ENCODE peak calls at places on chromosomes 4 and X, in seven cellular contexts. G is AG04449; J is activated CD8-positive, alpha-beta T cell treated with anti-CD3 and anti-CD28 coated beads for 36 hours; V is AG10803; S is uterus; N is choroid plexus epithelial cell; L is endothelial cell. C is an unnamed sample.

GRCh38 chrX:79117078-79117477 is 27.4 kb upstream of the GPR174 start:
- DNase-seq in G (no peak), J (no peak), V (no peak), S (no peak), N (no peak), L (no peak), C (no peak)

GRCh38 chr4:20395160-20395773 is 143.6 kb downstream of the SLIT2 start:
- DNase-seq in G (no peak), J (peak), V (peak), S (no peak), N (peak), L (peak), C (no peak)

GRCh38 chrX:150355898-150356297 is 7.2 kb upstream of the MAMLD1 start:
- DNase-seq in G (no peak), J (no peak), V (no peak), S (no peak), N (no peak), L (no peak), C (no peak)

GRCh38 chr4:106208481-106209460 is 107.2 kb downstream of the TBCK start:
- DNase-seq in G (no peak), J (no peak), V (no peak), S (no peak), N (no peak), L (no peak), C (no peak)

GRCh38 chr4:173531085-173531965 is 1.3 kb upstream of the HAND2 start:
- DNase-seq in G (no peak), J (no peak), V (no peak), S (peak), N (no peak), L (no peak), C (peak)

GRCh38 chr4:148443550-148444295 is 1.5 kb upstream of the NR3C2 start:
- DNase-seq in G (no peak), J (peak), V (no peak), S (peak), N (no peak), L (peak), C (peak)

GRCh38 chr4:1205641-1206298 is 33.4 kb upstream of the SPON2 start:
- DNase-seq in G (no peak), J (peak), V (no peak), S (peak), N (no peak), L (peak), C (no peak)

GRCh38 chr4:140112576-140112975 is 41.4 kb downstream of the MAML3 start:
- DNase-seq in G (peak), J (no peak), V (peak), S (no peak), N (no peak), L (no peak), C (no peak)

GRCh38 chr4:120723986-120724385 is 198.5 kb downstream of the PRDM5 start:
- DNase-seq in G (no peak), J (no peak), V (no peak), S (no peak), N (no peak), L (no peak), C (no peak)

GRCh38 chr4:185638548-185639301 is 103.4 kb upstream of the PDLIM3 start:
- DNase-seq in G (no peak), J (no peak), V (peak), S (no peak), N (no peak), L (no peak), C (no peak)

GRCh38 chr4:8294775-8295174 is 25.2 kb downstream of the HTRA3 start:
- DNase-seq in G (no peak), J (no peak), V (no peak), S (no peak), N (no peak), L (no peak), C (no peak)

GRCh38 chrX:78886550-78886949 is 58.6 kb upstream of the P2RY10 start:
- DNase-seq in G (no peak), J (no peak), V (peak), S (no peak), N (peak), L (no peak), C (peak)

GRCh38 chrX:46574337-46574940 is 874 bp downstream of the CHST7 start:
- DNase-seq in G (no peak), J (peak), V (no peak), S (no peak), N (peak), L (peak), C (peak)

GRCh38 chr4:108991929-108992328 is 229.1 kb upstream of the ETNPPL start:
- DNase-seq in G (peak), J (no peak), V (peak), S (no peak), N (peak), L (no peak), C (no peak)

GRCh38 chr4:141609243-141609642 is 27.1 kb upstream of the IL15 start:
- DNase-seq in G (no peak), J (no peak), V (peak), S (no peak), N (no peak), L (no peak), C (no peak)

GRCh38 chrX:69014200-69014599 is 151.1 kb downstream of the PJA1 start:
- DNase-seq in G (no peak), J (no peak), V (peak), S (no peak), N (peak), L (no peak), C (no peak)

GRCh38 chr4:158295053-158295452 is 84.8 kb downstream of the TMEM144 start:
- DNase-seq in G (no peak), J (no peak), V (no peak), S (no peak), N (no peak), L (no peak), C (no peak)

GRCh38 chr4:29853843-29854242 is 866.3 kb upstream of the PCDH7 start:
- DNase-seq in G (no peak), J (no peak), V (no peak), S (no peak), N (no peak), L (no peak), C (no peak)

GRCh38 chr4:104015680-104016079 is 295.9 kb upstream of the TACR3 start:
- DNase-seq in G (no peak), J (no peak), V (no peak), S (no peak), N (peak), L (no peak), C (peak)

GRCh38 chr4:71833175-71833900 is 49.5 kb upstream of the GC start:
- DNase-seq in G (no peak), J (no peak), V (no peak), S (no peak), N (no peak), L (no peak), C (no peak)

GRCh38 chr4:75099321-75099720 is 166.4 kb downstream of the PARM1 start:
- DNase-seq in G (no peak), J (no peak), V (no peak), S (no peak), N (no peak), L (no peak), C (peak)

GRCh38 chr4:149166365-149166764 is 649.3 kb downstream of the IQCM start:
- DNase-seq in G (no peak), J (no peak), V (peak), S (no peak), N (no peak), L (no peak), C (no peak)

GRCh38 chrX:100994352-100995281 is 25.1 kb downstream of the ARL13A start:
- DNase-seq in G (no peak), J (peak), V (peak), S (no peak), N (peak), L (no peak), C (peak)

GRCh38 chr4:589219-589963 is 13.3 kb upstream of the TMEM271 start:
- DNase-seq in G (no peak), J (no peak), V (no peak), S (no peak), N (no peak), L (no peak), C (no peak)

GRCh38 chr4:183905593-183906485 is 732 bp downstream of the STOX2 start:
- DNase-seq in G (no peak), J (peak), V (peak), S (no peak), N (peak), L (peak), C (peak)

GRCh38 chrX:482192-482701 is 95.5 kb upstream of the PPP2R3B start:
- DNase-seq in G (no peak), J (peak), V (no peak), S (no peak), N (no peak), L (no peak), C (no peak)

GRCh38 chr4:5638316-5638715 is 70.0 kb downstream of the EVC2 start:
- DNase-seq in G (peak), J (no peak), V (peak), S (no peak), N (peak), L (no peak), C (no peak)

GRCh38 chr4:15996773-15997172 is 33.8 kb upstream of the FGFBP2 start:
- DNase-seq in G (no peak), J (peak), V (no peak), S (no peak), N (peak), L (no peak), C (peak)

GRCh38 chr4:152258804-152259708 is 276.8 kb downstream of the FBXW7 start:
- DNase-seq in G (no peak), J (no peak), V (peak), S (no peak), N (peak), L (no peak), C (no peak)

GRCh38 chr4:6889101-6889735 is 20.4 kb upstream of the TBC1D14 start:
- DNase-seq in G (no peak), J (no peak), V (no peak), S (no peak), N (no peak), L (no peak), C (no peak)

DNA sequence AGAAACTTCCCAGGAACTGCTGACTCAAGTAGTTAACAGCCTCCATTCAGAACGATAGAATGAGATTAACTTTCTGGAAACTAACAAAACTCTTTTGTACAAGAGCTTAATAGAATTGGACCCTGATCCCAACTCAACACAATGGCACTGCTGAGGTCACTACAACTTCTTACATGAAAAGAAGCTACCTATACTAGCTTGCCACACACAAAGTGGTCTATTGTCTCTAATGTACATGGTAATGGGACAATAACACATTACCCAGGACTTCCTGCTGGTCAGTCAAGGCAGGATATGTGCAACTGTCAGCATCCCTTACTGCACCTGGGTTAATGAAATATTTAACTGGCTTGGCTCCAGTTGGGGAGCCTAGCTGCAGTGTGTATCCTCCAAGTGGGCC is 56.2 kb downstream of the BRCC3 start:
- DNase-seq in G (no peak), J (no peak), V (no peak), S (no peak), N (no peak), L (no peak), C (no peak)
- TF ChIP-seq CTCF in G (no peak), J (no peak), V (no peak), S (no peak), N (no peak), L (no peak), C (no peak)

GRCh38 chrX:39438603-39439602 is 637.6 kb downstream of the MID1IP1 start:
- DNase-seq in G (no peak), J (no peak), V (no peak), S (no peak), N (no peak), L (peak), C (no peak)
- TF ChIP-seq CTCF in G (no peak), J (no peak), V (peak), S (no peak), N (peak), L (no peak), C (peak)

DNA sequence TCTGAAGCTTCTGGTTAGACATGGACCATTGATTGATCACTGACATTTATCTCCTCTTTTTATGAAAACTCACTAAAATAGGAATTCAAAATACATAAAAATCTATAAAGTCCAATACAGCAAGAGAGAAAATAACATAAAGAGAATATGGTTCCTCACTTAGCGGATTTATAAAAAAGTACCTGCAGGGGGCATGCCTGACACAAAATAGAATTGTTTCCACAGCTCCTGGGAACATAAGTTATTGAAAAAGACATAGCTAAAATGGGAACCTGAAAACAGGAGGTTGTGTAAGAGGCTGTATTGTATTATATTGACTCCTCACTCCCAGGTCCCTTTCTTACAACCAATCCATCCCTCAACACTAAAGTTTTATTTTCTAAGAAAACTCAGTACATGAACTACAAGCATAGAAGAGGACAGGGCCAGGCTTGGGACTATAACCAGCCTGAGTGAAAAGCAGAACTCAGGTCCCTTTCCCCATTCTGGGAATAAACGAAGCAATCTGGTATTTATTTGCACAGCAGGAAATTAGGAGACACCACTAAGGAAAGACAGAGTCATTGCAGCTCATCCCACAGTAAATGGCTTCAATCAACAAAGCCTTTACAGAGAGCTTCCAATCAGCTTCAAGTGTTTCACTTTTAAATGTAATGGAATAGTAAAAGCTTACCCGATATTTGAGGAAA is 121.1 kb upstream of the NDST4 start:
- DNase-seq in G (no peak), J (peak), V (no peak), S (no peak), N (peak), L (peak), C (peak)
- TF ChIP-seq CTCF in G (no peak), J (no peak), V (peak), S (no peak), N (no peak), L (peak), C (peak)

DNA sequence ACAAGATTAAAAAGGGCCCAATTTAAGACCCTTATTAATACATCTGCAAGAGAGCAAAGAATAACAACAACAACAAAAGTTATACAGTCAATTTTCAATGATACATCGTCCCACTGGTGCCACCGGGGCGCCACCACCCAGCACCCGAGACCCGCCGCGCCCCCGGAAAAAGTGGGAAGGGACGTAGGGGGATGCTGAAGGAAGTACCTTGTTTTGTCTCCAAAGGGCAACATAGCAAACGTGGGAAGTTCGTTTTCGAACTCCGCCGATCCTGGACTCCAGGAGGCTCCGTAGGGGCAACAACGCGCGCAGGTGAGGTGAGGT is 1.7 kb downstream of the PDE5A start:
- DNase-seq in G (no peak), J (no peak), V (no peak), S (no peak), N (no peak), L (no peak), C (no peak)
- TF ChIP-seq CTCF in G (no peak), J (no peak), V (no peak), S (no peak), N (no peak), L (no peak), C (no peak)

DNA sequence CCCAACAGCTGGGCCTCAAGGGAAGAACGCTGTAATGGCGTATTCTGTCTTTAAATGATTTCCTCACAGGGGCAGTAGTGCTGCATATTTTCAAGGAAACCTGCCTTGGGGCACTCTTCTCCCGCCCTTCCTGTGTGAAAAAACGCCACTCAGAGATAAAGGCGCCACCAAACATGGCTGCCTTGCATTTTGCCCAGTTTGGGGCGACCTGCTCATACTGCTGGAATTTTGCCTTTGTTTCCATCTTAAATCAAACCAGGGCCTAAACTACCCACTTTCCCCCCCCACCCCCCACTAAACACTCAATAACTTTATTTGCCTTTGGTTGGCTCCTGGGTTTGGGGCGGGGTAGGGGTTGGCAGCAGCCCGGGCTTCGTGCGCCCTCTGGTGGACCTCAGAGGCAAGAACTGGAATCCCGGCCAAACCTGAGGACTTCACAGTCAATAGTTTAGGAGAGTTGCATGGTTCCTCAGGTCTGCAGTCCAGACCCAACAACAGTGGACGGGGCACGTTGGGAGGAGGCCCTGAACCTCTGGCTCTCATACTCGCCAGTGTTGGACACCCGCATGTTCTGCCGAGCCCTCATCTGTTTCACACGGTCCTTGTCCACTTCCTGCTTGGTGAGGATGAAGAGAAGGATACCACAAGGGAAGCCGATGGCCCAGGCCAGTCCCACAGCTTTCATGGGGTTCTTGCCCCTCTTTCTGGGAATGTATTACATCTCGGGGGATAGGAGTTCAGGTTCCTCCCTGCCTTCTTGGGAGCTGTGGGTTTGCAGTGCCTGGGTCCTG is 220.1 kb upstream of the STK26 start:
- DNase-seq in G (no peak), J (peak), V (no peak), S (peak), N (no peak), L (no peak), C (peak)
- TF ChIP-seq CTCF in G (no peak), J (no peak), V (no peak), S (peak), N (peak), L (no peak), C (peak)

GRCh38 chr4:24736066-24736465 is 59.3 kb upstream of the SOD3 start:
- DNase-seq in G (no peak), J (no peak), V (no peak), S (no peak), N (peak), L (no peak), C (no peak)
- TF ChIP-seq CTCF in G (peak), J (no peak), V (peak), S (no peak), N (peak), L (no peak), C (peak)

DNA sequence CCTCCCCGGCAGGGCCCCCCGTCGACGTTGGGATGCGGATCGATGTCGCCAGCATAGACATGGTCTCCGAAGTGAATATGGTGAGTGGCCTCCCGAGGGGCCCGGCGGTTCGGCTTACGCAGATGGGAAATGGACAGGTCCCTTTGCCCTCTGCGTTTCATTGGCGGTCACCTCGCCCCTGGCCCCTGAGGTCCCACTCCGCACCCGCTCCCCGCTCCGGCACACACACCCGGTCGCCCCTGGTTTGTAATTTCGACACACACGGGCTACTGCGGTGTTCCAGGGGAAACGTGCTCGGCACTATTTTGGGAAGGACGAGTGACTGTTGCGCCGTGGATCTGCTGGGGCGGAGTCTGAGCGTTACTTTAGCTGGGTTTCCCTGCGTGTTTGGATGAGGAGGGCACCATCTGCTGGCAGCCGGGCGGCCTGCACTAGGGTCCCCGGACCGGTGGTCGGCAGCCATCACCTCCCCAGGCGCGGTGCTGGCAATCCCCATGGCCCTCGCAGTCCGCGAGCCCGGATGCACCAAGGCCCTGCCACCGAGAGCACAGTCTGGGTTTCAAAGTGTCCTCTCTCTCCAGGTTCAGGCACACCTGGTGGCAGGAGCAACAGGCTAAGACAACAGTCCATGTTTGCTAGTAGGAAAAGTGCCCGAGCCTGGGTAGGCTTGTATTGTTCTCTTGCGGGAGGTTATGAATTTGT is 1.2 kb downstream of the GABRB1 start:
- DNase-seq in G (no peak), J (peak), V (peak), S (peak), N (peak), L (peak), C (peak)
- TF ChIP-seq CTCF in G (peak), J (peak), V (peak), S (peak), N (peak), L (peak), C (peak)

GRCh38 chrX:131703646-131704045 is 159.8 kb downstream of the OR13H1 start:
- DNase-seq in G (no peak), J (no peak), V (no peak), S (peak), N (no peak), L (no peak), C (no peak)

GRCh38 chrX:131709553-131709952 is 165.7 kb downstream of the OR13H1 start:
- DNase-seq in G (no peak), J (no peak), V (no peak), S (no peak), N (no peak), L (no peak), C (no peak)

DNA sequence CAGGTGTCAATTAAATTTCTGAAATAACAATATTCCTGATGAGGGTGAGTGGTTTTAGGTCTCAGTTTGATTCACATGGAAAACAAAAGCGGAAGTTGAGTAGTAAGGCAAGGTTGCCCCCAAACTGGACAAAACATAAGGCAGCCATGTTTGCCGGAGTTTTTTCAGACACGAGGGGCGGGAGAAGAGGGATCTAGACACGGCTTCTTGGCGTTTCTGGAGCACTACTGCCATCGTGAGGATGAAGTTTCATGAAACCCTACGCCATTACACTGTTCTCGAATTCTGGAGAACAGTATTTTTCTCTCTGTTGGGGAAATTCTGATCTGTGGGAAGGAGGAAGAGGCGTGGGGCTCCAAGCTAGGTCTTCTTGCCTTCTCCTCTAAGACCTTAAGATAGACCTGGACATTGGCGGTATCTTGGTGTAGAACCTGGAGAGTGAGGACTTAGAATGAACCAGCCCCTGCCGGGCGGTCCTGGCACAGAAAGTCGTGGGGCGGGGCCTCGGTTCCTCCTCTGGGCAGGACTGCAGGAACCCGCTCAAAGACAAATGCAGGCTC is 160.3 kb downstream of the OR13H1 start:
- DNase-seq in G (no peak), J (no peak), V (peak), S (peak), N (no peak), L (no peak), C (peak)
- TF ChIP-seq CTCF in G (no peak), J (no peak), V (no peak), S (peak), N (no peak), L (no peak), C (peak)

C was measured in GM13977.